ENCODE peak calls at places on chromosome 2, in five cellular contexts. A is ovary, P is transverse colon, I is B cell, Y is heart right ventricle. F is an unnamed sample.

GRCh38 chr2:101520246-101520645 is 45.3 kb upstream of the RFX8 start:
- DNase-seq in P (no peak), Y (no peak), A (no peak), I (no peak), F (no peak)

GRCh38 chr2:240138275-240138984 is 2.0 kb downstream of the OTOS start:
- DNase-seq in Y (no peak), A (peak; percentile 9), P (no peak), I (no peak), F (no peak)

GRCh38 chr2:2787301-2787907 is 456.3 kb upstream of the MYT1L start:
- DNase-seq in A (no peak), P (no peak), I (no peak), Y (peak; percentile 15), F (no peak)

GRCh38 chr2:195737531-195738162 is 80.6 kb downstream of the SLC39A10 start:
- DNase-seq in I (no peak), A (no peak), P (no peak), Y (no peak), F (no peak)

GRCh38 chr2:204533629-204534370 is 11.5 kb upstream of the PARD3B start:
- DNase-seq in A (no peak), I (no peak), Y (no peak), P (no peak), F (no peak)

GRCh38 chr2:239193426-239193825 is 207.4 kb downstream of the HDAC4 start:
- DNase-seq in A (peak; percentile 22), I (no peak), P (no peak), Y (peak; percentile 4), F (no peak)

GRCh38 chr2:127160676-127161075 is 53.7 kb upstream of the BIN1 start:
- DNase-seq in I (no peak), P (no peak), Y (no peak), A (no peak), F (no peak)

GRCh38 chr2:157866202-157866601 is 9.9 kb downstream of the ACVR1 start:
- DNase-seq in P (no peak), I (no peak), Y (peak; percentile 19), A (no peak), F (no peak)

GRCh38 chr2:127552846-127553245 is 17.4 kb downstream of the MYO7B start:
- DNase-seq in P (no peak), A (no peak), I (no peak), Y (no peak), F (no peak)

GRCh38 chr2:240240017-240240416 is 99.6 kb upstream of the OTOS start:
- DNase-seq in P (no peak), Y (peak; percentile 0), I (no peak), A (no peak), F (no peak)

GRCh38 chr2:1971124-1971523 is 226.8 kb upstream of the PXDN start:
- DNase-seq in I (no peak), P (no peak), A (no peak), Y (no peak), F (no peak)

GRCh38 chr2:70035344-70035844 is 51.9 kb upstream of the PCBP1 start:
- DNase-seq in Y (no peak), P (no peak), I (no peak), A (no peak), F (no peak)

GRCh38 chr2:240605867-240606743 is 19.2 kb upstream of the GPR35 start:
- DNase-seq in I (no peak), A (no peak), P (no peak), Y (no peak), F (no peak)

GRCh38 chr2:209985879-209986278 is 16.6 kb upstream of the RPE start:
- DNase-seq in I (no peak), P (no peak), A (no peak), Y (no peak), F (no peak)

GRCh38 chr2:10884530-10885478 is 26.9 kb upstream of the KCNF1 start:
- DNase-seq in P (no peak), A (no peak), Y (no peak), I (no peak), F (no peak)

GRCh38 chr2:241064008-241064801 is 37.9 kb downstream of the MTERF4 start:
- DNase-seq in P (peak; percentile 64), Y (no peak), I (peak; percentile 74), A (peak; percentile 26), F (peak; percentile 60)

GRCh38 chr2:79573895-79574674 is 61.2 kb downstream of the CTNNA2 start:
- DNase-seq in I (no peak), P (no peak), A (no peak), Y (no peak), F (no peak)

GRCh38 chr2:226894752-226895151 is 58.9 kb downstream of the RHBDD1 start:
- DNase-seq in Y (no peak), I (no peak), P (no peak), A (no peak), F (no peak)

GRCh38 chr2:220533485-220533884 is 906.1 kb downstream of the SLC4A3 start:
- DNase-seq in A (no peak), Y (no peak), P (no peak), I (no peak), F (peak; percentile 5)

GRCh38 chr2:64599469-64599868 is 54.2 kb downstream of the SERTAD2 start:
- DNase-seq in A (no peak), P (peak; percentile 48), I (no peak), Y (no peak), F (no peak)

GRCh38 chr2:64592994-64593655 is 60.6 kb downstream of the SERTAD2 start:
- DNase-seq in I (no peak), P (no peak), Y (peak; percentile 63), A (no peak), F (no peak)

GRCh38 chr2:64598226-64598625 is 55.5 kb downstream of the SERTAD2 start:
- DNase-seq in A (no peak), Y (no peak), I (no peak), P (no peak), F (no peak)

GRCh38 chr2:64594563-64594989 is 59.1 kb downstream of the SERTAD2 start:
- DNase-seq in P (no peak), I (no peak), Y (no peak), A (no peak), F (no peak)

GRCh38 chr2:64595397-64596160 is 58.1 kb downstream of the SERTAD2 start:
- DNase-seq in A (no peak), P (peak; percentile 34), Y (no peak), I (no peak), F (no peak)
- TF ChIP-seq CTCF in A (peak; percentile 17), P (peak; percentile 42), Y (peak; percentile 45), I (no peak), F (no peak)

GRCh38 chr2:12321886-12322285 is 394.9 kb upstream of the TRIB2 start:
- DNase-seq in P (no peak), A (no peak), Y (no peak), I (no peak), F (no peak)

GRCh38 chr2:12318427-12319057 is 398.2 kb upstream of the TRIB2 start:
- DNase-seq in I (no peak), P (peak; percentile 46), Y (no peak), A (no peak), F (no peak)

GRCh38 chr2:12320027-12320734 is 396.6 kb upstream of the TRIB2 start:
- DNase-seq in Y (no peak), A (no peak), I (peak; percentile 41), P (no peak), F (no peak)

GRCh38 chr2:12317853-12318426 is 398.8 kb upstream of the TRIB2 start:
- DNase-seq in Y (no peak), I (no peak), A (peak; percentile 50), P (peak; percentile 52), F (no peak)

GRCh38 chr2:12321017-12321641 is 395.6 kb upstream of the TRIB2 start:
- DNase-seq in A (peak; percentile 68), I (no peak), Y (peak; percentile 36), P (no peak), F (no peak)
- TF ChIP-seq CTCF in A (peak; percentile 13), I (no peak), Y (no peak), P (no peak), F (no peak)

GRCh38 chr2:71618327-71619113 is 165.2 kb downstream of the DYSF start:
- DNase-seq in A (no peak), Y (peak; percentile 8), I (no peak), P (no peak), F (no peak)
- TF ChIP-seq CTCF in A (no peak), Y (no peak), I (no peak), P (no peak), F (no peak)

GRCh38 chr2:159755788-159756187 is 42.2 kb downstream of the CD302 start:
- DNase-seq in P (no peak), I (no peak), Y (no peak), A (no peak), F (no peak)
- TF ChIP-seq CTCF in P (no peak), I (no peak), Y (peak; percentile 23), A (no peak), F (no peak)

GRCh38 chr2:190408538-190409271 is 550 bp downstream of the MFSD6 start:
- DNase-seq in Y (peak; percentile 29), A (peak; percentile 60), P (peak; percentile 72), I (peak; percentile 88), F (peak; percentile 85)
- TF ChIP-seq CTCF in Y (no peak), A (no peak), P (no peak), I (no peak), F (no peak)

GRCh38 chr2:143334837-143335236 is 205.6 kb downstream of the ARHGAP15 start:
- DNase-seq in P (no peak), A (no peak), Y (no peak), I (no peak), F (no peak)

GRCh38 chr2:143333168-143333791 is 204.1 kb downstream of the ARHGAP15 start:
- DNase-seq in I (no peak), Y (no peak), P (no peak), A (no peak), F (no peak)

GRCh38 chr2:143333847-143334246 is 204.6 kb downstream of the ARHGAP15 start:
- DNase-seq in P (no peak), I (no peak), Y (no peak), A (no peak), F (no peak)

DNA sequence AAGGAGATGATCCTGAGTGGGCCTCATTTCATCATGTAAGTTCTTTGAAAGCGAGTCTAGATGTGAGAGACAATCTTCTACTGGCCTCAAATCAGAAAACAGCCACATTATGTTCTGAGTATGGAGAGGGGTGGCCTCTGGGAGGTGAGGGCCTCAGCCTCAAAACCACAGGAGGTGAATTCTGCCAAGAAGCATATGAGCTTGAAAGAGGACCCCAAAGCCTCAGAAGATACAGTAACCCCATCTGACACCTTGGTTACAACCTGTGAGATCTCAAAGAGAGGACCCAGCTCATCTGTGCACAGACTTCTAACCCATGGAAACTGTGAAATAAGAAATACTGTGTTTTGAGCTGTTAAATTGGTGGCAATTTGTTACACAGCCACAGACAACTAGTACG is 200.1 kb downstream of the ARHGAP15 start:
- DNase-seq in P (no peak), I (no peak), A (no peak), Y (no peak), F (no peak)
- TF ChIP-seq CTCF in P (no peak), I (no peak), A (no peak), Y (no peak), F (no peak)

GRCh38 chr2:163467206-163467605 is 268.6 kb downstream of the FIGN start:
- DNase-seq in Y (no peak), P (no peak), A (no peak), I (no peak), F (no peak)

GRCh38 chr2:163475815-163476214 is 260.0 kb downstream of the FIGN start:
- DNase-seq in P (no peak), Y (no peak), I (no peak), A (no peak), F (no peak)

GRCh38 chr2:163474319-163474744 is 261.5 kb downstream of the FIGN start:
- DNase-seq in I (no peak), P (no peak), A (no peak), Y (no peak), F (no peak)

GRCh38 chr2:163469561-163469962 is 266.2 kb downstream of the FIGN start:
- DNase-seq in P (no peak), I (no peak), Y (no peak), A (no peak), F (no peak)

GRCh38 chr2:163471947-163472346 is 263.9 kb downstream of the FIGN start:
- DNase-seq in Y (peak; percentile 13), A (no peak), P (no peak), I (no peak), F (no peak)
- TF ChIP-seq CTCF in Y (peak; percentile 54), A (no peak), P (no peak), I (no peak), F (no peak)

F was measured in GM20000.